ENCODE peak calls at places on chromosome 13, in ten cellular contexts. P is KG1, M is uterus, L is psoas muscle, I is T-helper 22 cell, V is WTC11, A is NCI-H2081, G is GM23248, N is tibial artery, H is foreskin fibroblast. T is an unnamed sample.
A peak's percentile ranks its signal among the peaks of the same experiment; 100 is the strongest.

GRCh38 chr13:53075356-53076041 is 46.9 kb downstream of the OLFM4 start:
- DNase-seq in P (no peak), M (no peak), L (no peak), I (no peak), V (no peak), A (no peak), G (no peak), N (no peak), H (no peak), T (no peak)

GRCh38 chr13:113751491-113751890 is 7.5 kb upstream of the TMEM255B start:
- DNase-seq in P (no peak), M (no peak), L (no peak), I (no peak), V (no peak), A (no peak), G (no peak), N (no peak), H (no peak), T (no peak)

GRCh38 chr13:107266657-107267056 is 698.7 kb upstream of the ARGLU1 start:
- DNase-seq in P (no peak), M (no peak), L (no peak), I (no peak), V (no peak), A (no peak), G (no peak), N (no peak), H (no peak), T (no peak)

GRCh38 chr13:59490651-59491050 is 673.1 kb downstream of the DIAPH3 start:
- DNase-seq in P (no peak), M (no peak), L (no peak), I (no peak), V (no peak), A (no peak), G (no peak), N (no peak), H (no peak), T (no peak)

GRCh38 chr13:22915442-22916082 is 265.2 kb upstream of the SGCG start:
- DNase-seq in P (no peak), M (peak; percentile 66), L (no peak), I (no peak), V (peak; percentile 78), A (peak; percentile 61), G (peak; percentile 56), N (peak; percentile 38), H (peak; percentile 3), T (no peak)

GRCh38 chr13:77184455-77184854 is 142.4 kb downstream of the MYCBP2 start:
- DNase-seq in P (no peak), M (no peak), L (no peak), I (no peak), V (no peak), A (no peak), G (no peak), N (no peak), H (no peak), T (peak; percentile 14)

GRCh38 chr13:96248103-96248502 is 158.2 kb downstream of the HS6ST3 start:
- DNase-seq in P (no peak), M (no peak), L (no peak), I (no peak), V (no peak), A (no peak), G (no peak), N (no peak), H (no peak), T (no peak)

GRCh38 chr13:75442736-75443234 is 39.2 kb downstream of the TBC1D4 start:
- DNase-seq in P (no peak), M (no peak), L (no peak), I (no peak), V (no peak), A (no peak), G (no peak), N (no peak), H (no peak), T (no peak)

GRCh38 chr13:47463726-47464125 is 537.3 kb downstream of the SUCLA2 start:
- DNase-seq in P (no peak), M (no peak), L (no peak), I (no peak), V (peak; percentile 13), A (no peak), G (peak; percentile 80), N (no peak), H (no peak), T (no peak)

GRCh38 chr13:35479223-35479536 is 2.7 kb upstream of the MAB21L1 start:
- DNase-seq in P (no peak), M (no peak), L (no peak), I (no peak), V (no peak), A (no peak), G (no peak), N (no peak), H (peak; percentile 41), T (no peak)

GRCh38 chr13:39600766-39601165 is 2.2 kb downstream of the LHFPL6 start:
- DNase-seq in P (no peak), M (no peak), L (no peak), I (no peak), V (peak; percentile 63), A (peak; percentile 34), G (peak; percentile 33), N (peak; percentile 54), H (peak; percentile 37), T (no peak)

GRCh38 chr13:35979378-35979911 is 151.7 kb downstream of the DCLK1 start:
- DNase-seq in P (no peak), M (peak; percentile 84), L (peak; percentile 81), I (no peak), V (no peak), A (no peak), G (peak; percentile 96), N (peak; percentile 89), H (peak; percentile 80), T (no peak)

GRCh38 chr13:34201050-34201913 is 383.3 kb downstream of the RFC3 start:
- DNase-seq in P (no peak), M (no peak), L (no peak), I (no peak), V (no peak), A (no peak), G (peak; percentile 72), N (no peak), H (peak; percentile 68), T (no peak)

GRCh38 chr13:112481458-112481857 is 105.3 kb downstream of the SPACA7 start:
- DNase-seq in P (no peak), M (no peak), L (no peak), I (no peak), V (no peak), A (no peak), G (no peak), N (no peak), H (no peak), T (no peak)

GRCh38 chr13:73835138-73835721 is 299.0 kb downstream of the KLF12 start:
- DNase-seq in P (peak; percentile 8), M (no peak), L (no peak), I (no peak), V (no peak), A (peak; percentile 23), G (peak; percentile 55), N (no peak), H (peak; percentile 16), T (no peak)

GRCh38 chr13:43006893-43007631 is 15.0 kb upstream of the EPSTI1 start:
- DNase-seq in P (no peak), M (no peak), L (no peak), I (no peak), V (no peak), A (no peak), G (peak; percentile 63), N (no peak), H (peak; percentile 50), T (no peak)

GRCh38 chr13:98549728-98550317 is 27.1 kb downstream of the STK24 start:
- DNase-seq in P (no peak), M (no peak), L (no peak), I (no peak), V (no peak), A (no peak), G (peak; percentile 58), N (no peak), H (peak; percentile 49), T (no peak)

GRCh38 chr13:80814541-80814940 is 473.6 kb upstream of the SPRY2 start:
- DNase-seq in P (no peak), M (no peak), L (no peak), I (no peak), V (no peak), A (no peak), G (no peak), N (no peak), H (no peak), T (no peak)

GRCh38 chr13:51243832-51244231 is 21.6 kb downstream of the FAM124A start:
- DNase-seq in P (no peak), M (no peak), L (no peak), I (no peak), V (peak; percentile 78), A (no peak), G (no peak), N (no peak), H (no peak), T (no peak)

GRCh38 chr13:23615677-23616076 is 45.5 kb downstream of the TNFRSF19 start:
- DNase-seq in P (no peak), M (no peak), L (no peak), I (no peak), V (no peak), A (no peak), G (no peak), N (no peak), H (no peak), T (no peak)

GRCh38 chr13:51380269-51380668 is 40.8 kb downstream of the SERPINE3 start:
- DNase-seq in P (no peak), M (no peak), L (no peak), I (no peak), V (no peak), A (peak; percentile 30), G (peak; percentile 62), N (no peak), H (no peak), T (no peak)

GRCh38 chr13:98619556-98619955 is 42.6 kb upstream of the STK24 start:
- DNase-seq in P (no peak), M (no peak), L (no peak), I (no peak), V (no peak), A (no peak), G (no peak), N (no peak), H (no peak), T (no peak)

GRCh38 chr13:24627090-24627714 is 53.0 kb upstream of the ATP12A start:
- DNase-seq in P (no peak), M (no peak), L (no peak), I (no peak), V (peak; percentile 88), A (no peak), G (peak; percentile 60), N (no peak), H (no peak), T (no peak)

GRCh38 chr13:78881746-78882145 is 222.8 kb upstream of the OBI1 start:
- DNase-seq in P (no peak), M (no peak), L (no peak), I (no peak), V (no peak), A (peak; percentile 80), G (no peak), N (no peak), H (no peak), T (no peak)

GRCh38 chr13:95660981-95661581 is 15.9 kb upstream of the DNAJC3 start:
- DNase-seq in P (peak; percentile 17), M (no peak), L (no peak), I (no peak), V (no peak), A (peak; percentile 42), G (peak; percentile 73), N (no peak), H (peak; percentile 16), T (no peak)

GRCh38 chr13:78586706-78587105 is 16.6 kb downstream of the POU4F1 start:
- DNase-seq in P (no peak), M (no peak), L (no peak), I (no peak), V (peak; percentile 81), A (no peak), G (no peak), N (no peak), H (no peak), T (no peak)

GRCh38 chr13:81591528-81592220 is 1250.7 kb upstream of the SPRY2 start:
- DNase-seq in P (no peak), M (no peak), L (no peak), I (no peak), V (no peak), A (no peak), G (no peak), N (no peak), H (no peak), T (no peak)

GRCh38 chr13:79997244-79997643 is 343.7 kb downstream of the SPRY2 start:
- DNase-seq in P (no peak), M (no peak), L (no peak), I (no peak), V (no peak), A (no peak), G (no peak), N (no peak), H (no peak), T (no peak)

T was measured in SIG-M5.